ENCODE peak calls at places on chromosomes 4 and X, in six cellular contexts. X is PC-3, Z is fibroblast of pulmonary artery, U is thyroid gland, H is Calu3, S is mucosa of descending colon. K is an unnamed sample.

GRCh38 chr4:2768921-2769336 is 12.8 kb upstream of the TNIP2 start:
- DNase-seq in X (no peak), Z (no peak), U (no peak), H (no peak), S (no peak), K (no peak)

GRCh38 chrX:53362439-53362838 is 60.0 kb downstream of the SMC1A start:
- DNase-seq in X (no peak), Z (no peak), U (no peak), H (no peak), S (no peak), K (no peak)

GRCh38 chr4:15479089-15479912 is 9.6 kb downstream of the CC2D2A start:
- DNase-seq in X (peak; percentile 81), Z (peak; percentile 94), U (peak; percentile 61), H (peak; percentile 50), S (no peak), K (peak; percentile 59)

GRCh38 chr4:39472396-39472795 is 13.5 kb downstream of the LIAS start:
- DNase-seq in X (no peak), Z (peak; percentile 26), U (no peak), H (no peak), S (no peak), K (no peak)

GRCh38 chrX:132022115-132022862 is 813 bp upstream of the STK26 start:
- DNase-seq in X (peak; percentile 44), Z (no peak), U (no peak), H (no peak), S (no peak), K (no peak)

GRCh38 chr4:122583906-122584305 is 37.0 kb downstream of the IL21 start:
- DNase-seq in X (no peak), Z (peak; percentile 72), U (no peak), H (no peak), S (no peak), K (no peak)

GRCh38 chr4:1495416-1496115 is 89.3 kb upstream of the NKX1-1 start:
- DNase-seq in X (no peak), Z (no peak), U (no peak), H (no peak), S (no peak), K (no peak)

GRCh38 chr4:33255094-33255493 is 2534.9 kb downstream of the PCDH7 start:
- DNase-seq in X (no peak), Z (no peak), U (no peak), H (no peak), S (no peak), K (no peak)

GRCh38 chr4:176036585-176037205 is 28.9 kb upstream of the WDR17 start:
- DNase-seq in X (no peak), Z (no peak), U (no peak), H (no peak), S (no peak), K (no peak)

GRCh38 chr4:176031927-176032326 is 33.7 kb upstream of the WDR17 start:
- DNase-seq in X (no peak), Z (no peak), U (no peak), H (no peak), S (no peak), K (no peak)

GRCh38 chr4:176032454-176032853 is 33.2 kb upstream of the WDR17 start:
- DNase-seq in X (no peak), Z (no peak), U (no peak), H (no peak), S (no peak), K (no peak)

GRCh38 chr4:176034936-176035335 is 30.7 kb upstream of the WDR17 start:
- DNase-seq in X (no peak), Z (no peak), U (no peak), H (no peak), S (no peak), K (no peak)

GRCh38 chr4:176034498-176034897 is 31.1 kb upstream of the WDR17 start:
- DNase-seq in X (peak; percentile 51), Z (peak; percentile 61), U (peak; percentile 9), H (peak; percentile 35), S (no peak), K (peak; percentile 14)
- TF ChIP-seq CTCF in X (peak; percentile 58), Z (peak; percentile 13), U (no peak), H (no peak), S (no peak), K (no peak)

GRCh38 chr4:173459857-173460256 is 60.9 kb upstream of the SCRG1 start:
- DNase-seq in X (no peak), Z (no peak), U (no peak), H (no peak), S (no peak), K (no peak)

GRCh38 chr4:173463816-173464215 is 64.9 kb upstream of the SCRG1 start:
- DNase-seq in X (no peak), Z (no peak), U (no peak), H (no peak), S (no peak), K (no peak)

GRCh38 chr4:173457893-173458292 is 59.0 kb upstream of the SCRG1 start:
- DNase-seq in X (no peak), Z (no peak), U (no peak), H (no peak), S (no peak), K (no peak)

GRCh38 chr4:173464486-173464885 is 65.5 kb downstream of the HAND2 start:
- DNase-seq in X (no peak), Z (no peak), U (no peak), H (no peak), S (no peak), K (no peak)

DNA sequence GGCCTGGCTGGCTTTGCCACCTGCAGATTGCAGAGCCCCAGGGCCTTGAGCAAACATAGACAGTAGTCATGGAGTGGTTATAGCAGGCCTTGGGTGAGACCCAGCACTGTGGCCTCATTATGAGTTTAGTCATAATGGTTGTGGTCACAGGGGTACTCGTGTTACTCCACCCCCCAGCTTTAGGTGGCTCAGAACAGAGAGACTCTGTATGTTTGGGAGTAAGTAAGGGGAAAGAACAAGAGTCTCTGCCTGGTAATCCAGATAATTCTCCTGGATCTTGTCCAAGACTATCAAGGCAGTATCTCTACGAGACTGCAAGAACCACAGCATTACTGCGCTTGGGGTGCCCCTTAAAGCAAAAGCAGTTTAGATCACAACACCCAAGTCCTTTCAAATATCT is 62.3 kb upstream of the SCRG1 start:
- DNase-seq in X (peak; percentile 62), Z (no peak), U (no peak), H (no peak), S (no peak), K (no peak)
- TF ChIP-seq CTCF in X (no peak), Z (no peak), U (no peak), H (no peak), S (no peak), K (no peak)

DNA sequence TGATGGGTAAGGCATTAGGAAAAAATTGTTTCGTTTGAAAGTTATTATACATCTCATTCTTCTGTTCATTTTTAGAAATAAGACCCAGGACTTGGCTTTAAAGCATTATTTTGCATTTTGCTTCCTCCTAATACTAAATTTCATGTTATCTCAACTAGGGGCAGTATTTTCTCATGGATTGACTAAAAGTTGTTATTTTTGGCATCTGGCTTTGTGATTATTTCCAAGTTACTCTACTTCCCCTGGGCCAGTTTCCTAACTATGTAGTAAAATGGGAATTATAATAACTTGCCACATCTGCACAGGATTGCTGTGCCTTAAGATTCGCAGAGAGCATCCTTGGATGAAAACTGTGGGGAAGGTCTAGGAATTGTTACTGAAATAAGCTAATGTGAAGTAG is 3.0 kb downstream of the RBPJ start:
- DNase-seq in X (no peak), Z (peak; percentile 74), U (no peak), H (no peak), S (no peak), K (no peak)
- TF ChIP-seq CTCF in X (peak; percentile 20), Z (peak; percentile 29), U (no peak), H (no peak), S (no peak), K (no peak)

DNA sequence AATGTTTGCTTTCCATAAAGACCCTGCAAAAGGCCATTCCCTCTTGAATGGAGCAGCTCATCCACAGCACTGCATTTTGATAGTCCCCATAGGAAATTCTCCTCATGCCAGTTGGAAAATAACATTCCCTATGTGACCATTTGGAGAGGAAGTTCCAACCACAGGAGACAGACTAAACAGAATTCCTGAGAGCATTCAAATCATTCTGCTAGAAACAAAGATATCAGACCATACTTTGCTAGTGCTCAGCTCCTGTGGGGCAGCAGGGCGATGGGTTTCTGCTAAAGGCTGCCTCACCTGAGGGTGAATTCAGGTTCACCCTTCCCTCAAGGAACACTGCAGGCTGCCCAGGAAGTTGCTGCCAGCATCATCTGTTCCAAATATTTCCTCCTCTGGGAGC is 58.8 kb downstream of the LNX1 start:
- DNase-seq in X (no peak), Z (peak; percentile 23), U (no peak), H (no peak), S (no peak), K (no peak)
- TF ChIP-seq CTCF in X (no peak), Z (no peak), U (no peak), H (no peak), S (no peak), K (no peak)

GRCh38 chrX:10479508-10479907 is 140.9 kb downstream of the MID1 start:
- DNase-seq in X (no peak), Z (no peak), U (no peak), H (no peak), S (no peak), K (no peak)

GRCh38 chrX:10470009-10470408 is 150.4 kb downstream of the MID1 start:
- DNase-seq in X (peak; percentile 39), Z (no peak), U (no peak), H (no peak), S (no peak), K (no peak)

GRCh38 chrX:10477525-10477924 is 142.9 kb downstream of the MID1 start:
- DNase-seq in X (no peak), Z (no peak), U (no peak), H (no peak), S (no peak), K (no peak)

GRCh38 chrX:10471426-10471825 is 149.0 kb downstream of the MID1 start:
- DNase-seq in X (no peak), Z (no peak), U (no peak), H (no peak), S (no peak), K (no peak)

DNA sequence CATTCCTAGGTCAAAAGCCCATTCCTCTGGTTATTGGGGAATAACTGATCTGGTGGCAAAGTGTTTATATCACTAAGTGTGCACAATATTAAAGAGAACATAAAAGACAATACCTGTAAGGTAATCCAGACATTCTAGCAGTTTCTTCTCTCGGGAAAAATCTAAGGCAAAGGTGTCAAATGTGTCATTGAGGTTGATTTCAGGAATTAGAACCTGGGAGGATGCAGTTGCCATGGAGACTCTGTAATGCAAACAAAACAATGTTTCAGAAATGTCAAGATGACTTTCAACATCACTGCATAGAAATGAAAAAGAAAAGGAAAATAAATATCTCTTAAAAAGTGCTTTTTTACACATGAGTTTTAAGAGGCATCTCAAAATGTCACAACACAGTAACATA is 145.9 kb downstream of the MID1 start:
- DNase-seq in X (no peak), Z (no peak), U (no peak), H (no peak), S (no peak), K (no peak)
- TF ChIP-seq CTCF in X (no peak), Z (no peak), U (no peak), H (no peak), S (no peak), K (no peak)